ENCODE peak calls at places on chromosomes 7 and 10, in seven cellular contexts. J is OCI-LY7, P is BE2C, A is PC-9, U is right atrium auricular region, K is fibroblast of pulmonary artery, X is GM06990. O is an unnamed sample.

GRCh38 chr7:107860981-107861652 is 29.9 kb upstream of the DLD start:
- DNase-seq in A (peak; percentile 38), U (no peak), K (peak; percentile 37), J (no peak), P (no peak), X (no peak), O (no peak)

GRCh38 chr10:28533571-28534304 is 820 bp downstream of the WAC start:
- DNase-seq in P (peak; percentile 72), U (peak; percentile 70), J (peak; percentile 73), K (peak; percentile 28), X (peak; percentile 60), A (no peak), O (peak; percentile 23)

GRCh38 chr7:47552631-47553030 is 29.3 kb downstream of the TNS3 start:
- DNase-seq in A (no peak), P (no peak), J (no peak), U (no peak), K (peak; percentile 64), X (no peak), O (peak; percentile 57)

GRCh38 chr7:111958431-111958830 is 247.8 kb downstream of the DOCK4 start:
- DNase-seq in J (no peak), U (no peak), P (no peak), X (no peak), K (no peak), A (no peak), O (no peak)

GRCh38 chr7:129298268-129298893 is 73.6 kb downstream of the AHCYL2 start:
- DNase-seq in J (peak; percentile 63), K (peak; percentile 65), X (no peak), A (no peak), P (peak; percentile 66), U (no peak), O (peak; percentile 12)

GRCh38 chr10:26739087-26739631 is 41.7 kb downstream of the PDSS1 start:
- DNase-seq in J (peak; percentile 52), U (no peak), P (no peak), A (no peak), K (no peak), X (peak; percentile 59), O (no peak)

GRCh38 chr7:36130236-36130945 is 22.7 kb upstream of the EEPD1 start:
- DNase-seq in K (no peak), J (no peak), U (no peak), A (no peak), P (no peak), X (no peak), O (no peak)

GRCh38 chr7:72546586-72546985 is 134.4 kb upstream of the CALN1 start:
- DNase-seq in K (no peak), A (no peak), U (no peak), P (no peak), X (peak; percentile 72), J (no peak), O (no peak)

GRCh38 chr7:140585333-140585732 is 55.3 kb downstream of the DENND2A start:
- DNase-seq in J (no peak), U (no peak), K (no peak), P (no peak), A (no peak), X (no peak), O (no peak)

GRCh38 chr7:127504715-127505114 is 80.7 kb downstream of the GCC1 start:
- DNase-seq in K (peak; percentile 30), U (no peak), P (peak; percentile 49), X (no peak), J (peak; percentile 32), A (no peak), O (no peak)

GRCh38 chr7:149720372-149721083 is 52.9 kb downstream of the ZNF467 start:
- DNase-seq in A (no peak), U (peak; percentile 80), P (peak; percentile 92), X (no peak), J (no peak), K (no peak), O (no peak)

GRCh38 chr7:107932851-107933250 is 41.9 kb downstream of the DLD start:
- DNase-seq in X (no peak), A (no peak), J (no peak), U (no peak), K (no peak), P (no peak), O (no peak)

GRCh38 chr10:124008187-124008970 is 85.0 kb downstream of the CHST15 start:
- DNase-seq in K (no peak), P (no peak), J (no peak), A (no peak), X (no peak), U (no peak), O (no peak)

GRCh38 chr10:79055100-79055782 is 13.5 kb upstream of the ZMIZ1 start:
- DNase-seq in K (no peak), J (no peak), U (no peak), P (no peak), X (no peak), A (no peak), O (no peak)

GRCh38 chr10:69644658-69645295 is 14.7 kb downstream of the FAM241B start:
- DNase-seq in J (peak; percentile 39), P (peak; percentile 75), U (peak; percentile 62), X (no peak), K (peak; percentile 65), A (peak; percentile 46), O (peak; percentile 53)

GRCh38 chr10:100020161-100020882 is 10.6 kb upstream of the DNMBP start:
- DNase-seq in P (no peak), A (no peak), U (no peak), X (peak; percentile 79), K (no peak), J (peak; percentile 94), O (no peak)

GRCh38 chr7:15920953-15921352 is 234.5 kb upstream of the MEOX2 start:
- DNase-seq in U (no peak), X (no peak), J (no peak), P (no peak), K (no peak), A (no peak), O (no peak)

GRCh38 chr10:114309111-114309651 is 70.1 kb downstream of the VWA2 start:
- DNase-seq in X (no peak), U (no peak), A (no peak), K (peak; percentile 30), P (no peak), J (no peak), O (peak; percentile 21)

GRCh38 chr10:132848951-132849545 is 63.1 kb upstream of the NKX6-2 start:
- DNase-seq in U (no peak), A (no peak), X (no peak), K (no peak), J (no peak), P (no peak), O (no peak)

DNA sequence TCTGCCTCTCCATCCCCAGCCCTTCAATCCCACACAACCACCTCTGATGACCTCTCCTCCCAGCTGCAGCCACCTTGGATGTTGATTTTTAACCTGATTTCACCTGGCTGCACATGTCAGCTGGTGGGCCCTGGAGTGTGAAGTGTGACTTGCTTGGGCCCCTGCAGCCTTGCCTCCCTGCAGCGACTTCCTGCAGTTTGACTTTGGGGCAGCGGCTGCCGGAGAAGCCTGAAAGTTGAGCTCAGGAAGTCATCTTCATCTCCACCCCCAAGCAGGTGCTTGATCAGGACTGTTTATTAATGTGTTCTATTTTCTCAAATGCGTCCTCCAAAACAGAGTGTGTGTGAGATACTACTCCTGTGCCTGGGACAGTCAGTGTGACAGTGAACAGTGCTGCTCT is 675.2 kb upstream of the GALNT17 start:
- DNase-seq in K (no peak), A (no peak), X (peak; percentile 35), P (no peak), J (peak; percentile 96), U (no peak), O (no peak)
- TF ChIP-seq CTCF in K (no peak), A (no peak), X (no peak), P (no peak), J (no peak), U (no peak), O (no peak)

DNA sequence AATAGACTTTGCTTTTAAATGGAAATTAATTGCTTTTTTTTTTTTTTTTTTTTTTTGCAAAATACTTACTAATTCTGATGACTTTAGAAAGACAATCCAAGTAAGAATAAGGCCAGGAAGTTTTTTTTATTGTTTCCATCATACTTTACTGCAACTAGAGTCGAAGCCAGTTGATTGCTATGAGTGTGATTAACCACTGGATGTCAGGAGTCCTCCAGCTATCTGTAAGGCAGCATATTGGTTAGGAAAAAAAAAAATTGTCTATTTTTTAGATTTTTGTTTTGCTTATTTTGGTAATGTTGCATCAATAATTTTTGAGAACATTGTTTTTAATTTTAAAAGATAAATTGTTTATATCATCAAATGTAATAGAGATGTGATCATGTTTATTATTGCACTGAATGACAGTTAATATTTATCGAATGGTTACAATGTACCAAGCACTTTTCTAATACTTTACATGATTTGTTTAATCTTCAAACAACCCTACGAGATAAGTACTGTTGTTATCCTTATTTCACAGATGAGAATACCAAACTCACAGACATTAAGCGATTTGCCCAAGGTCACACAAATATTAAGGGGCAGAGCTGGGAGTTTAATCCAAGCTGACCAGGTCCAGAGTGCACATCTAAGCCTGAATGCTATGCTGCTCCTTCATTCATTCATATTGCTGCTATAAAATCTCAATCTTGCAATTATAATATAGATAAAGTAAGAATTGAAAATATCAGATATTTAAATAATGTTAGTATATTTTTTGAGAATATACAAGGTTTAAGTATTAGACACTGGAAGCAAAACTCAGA is 19.9 kb upstream of the LMOD2 start:
- DNase-seq in K (peak; percentile 81), J (peak; percentile 17), A (no peak), U (no peak), P (no peak), X (no peak), O (peak; percentile 33)
- TF ChIP-seq CTCF in K (peak; percentile 76), J (peak; percentile 75), A (peak; percentile 69), U (no peak), P (peak; percentile 80), X (peak; percentile 20), O (peak; percentile 78)

GRCh38 chr7:30163231-30163894 is 28.6 kb downstream of the MTURN start:
- DNase-seq in J (peak; percentile 18), X (peak; percentile 53), U (no peak), P (no peak), K (no peak), A (no peak), O (no peak)

GRCh38 chr7:30165590-30165989 is 30.8 kb downstream of the MTURN start:
- DNase-seq in U (no peak), J (no peak), K (no peak), X (no peak), A (no peak), P (no peak), O (no peak)

GRCh38 chr7:30162622-30163124 is 27.9 kb downstream of the MTURN start:
- DNase-seq in J (no peak), K (peak; percentile 65), U (no peak), A (peak; percentile 71), X (no peak), P (no peak), O (peak; percentile 68)

GRCh38 chr7:30166155-30166840 is 31.5 kb downstream of the MTURN start:
- DNase-seq in K (no peak), A (peak; percentile 89), U (no peak), J (no peak), X (no peak), P (no peak), O (no peak)

DNA sequence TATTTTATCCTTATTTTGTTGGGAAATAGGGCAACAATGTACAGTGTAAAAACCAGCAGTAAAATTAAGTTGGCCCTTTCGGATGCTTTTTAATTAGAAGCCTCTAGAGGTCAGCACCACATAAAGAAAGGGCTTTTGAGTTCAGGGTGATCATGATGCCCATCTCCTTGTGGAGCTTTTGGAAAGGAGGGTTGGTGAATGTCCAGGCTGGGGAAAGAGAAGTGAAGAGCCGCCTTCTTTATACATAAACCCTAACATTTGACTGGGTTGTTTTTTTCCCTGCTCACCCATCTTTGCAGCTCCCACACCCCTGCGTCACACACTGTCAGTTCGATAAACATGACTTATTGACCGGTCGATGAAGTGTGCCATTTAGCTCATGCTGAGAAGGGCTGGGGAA is 29.8 kb downstream of the MTURN start:
- DNase-seq in A (peak; percentile 68), K (peak; percentile 72), X (peak; percentile 34), U (no peak), P (no peak), J (peak; percentile 75), O (peak; percentile 60)
- TF ChIP-seq CTCF in A (peak; percentile 86), K (peak; percentile 57), X (peak; percentile 63), U (no peak), P (peak; percentile 71), J (peak; percentile 92), O (peak; percentile 79)

GRCh38 chr7:6430271-6430940 is 17.3 kb downstream of the DAGLB start:
- DNase-seq in K (peak; percentile 68), P (peak; percentile 45), X (no peak), U (no peak), J (peak; percentile 31), A (no peak), O (peak; percentile 27)
- TF ChIP-seq CTCF in K (peak; percentile 36), P (peak; percentile 33), X (peak; percentile 23), U (no peak), J (peak; percentile 59), A (peak; percentile 28), O (peak; percentile 46)

O was measured in HFFc6.